ENCODE peak calls at places on chromosomes 11 and 22, in five cellular contexts. H, A, X, C and K are unnamed samples.

GRCh38 chr22:40512426-40513136 is 123.9 kb downstream of the MRTFA start:
- DNase-seq in H (no peak), A (no peak), X (no peak), C (no peak), K (no peak)

GRCh38 chr11:130194241-130195023 is 34.9 kb downstream of the ST14 start:
- DNase-seq in H (no peak), A (no peak), X (peak), C (no peak), K (no peak)

GRCh38 chr11:64140101-64140500 is 25.8 kb downstream of the MACROD1 start:
- DNase-seq in H (no peak), A (no peak), X (no peak), C (no peak), K (no peak)

GRCh38 chr11:10294289-10294953 is 402 bp upstream of the SBF2 start:
- DNase-seq in H (no peak), A (peak), X (peak), C (no peak), K (peak)

GRCh38 chr11:110857885-110858555 is 145.8 kb upstream of the ARHGAP20 start:
- DNase-seq in H (no peak), A (no peak), X (no peak), C (no peak), K (no peak)

GRCh38 chr11:93444671-93445073 is 98.5 kb downstream of the SMCO4 start:
- DNase-seq in H (no peak), A (peak), X (peak), C (peak), K (peak)

GRCh38 chr11:112016088-112016764 is 9.0 kb upstream of the DLAT start:
- DNase-seq in H (no peak), A (no peak), X (no peak), C (no peak), K (no peak)

GRCh38 chr11:65493367-65494176 is 5.3 kb upstream of the MALAT1 start:
- DNase-seq in H (peak), A (peak), X (peak), C (no peak), K (no peak)

GRCh38 chr22:41285441-41285819 is 557 bp downstream of the RANGAP1 start:
- DNase-seq in H (peak), A (peak), X (peak), C (no peak), K (peak)

GRCh38 chr11:66969584-66970205 is 5.4 kb upstream of the C11orf86 start:
- DNase-seq in H (no peak), A (no peak), X (no peak), C (no peak), K (no peak)

GRCh38 chr22:46129390-46130041 is 20.8 kb upstream of the PPARA start:
- DNase-seq in H (no peak), A (no peak), X (peak), C (no peak), K (no peak)

GRCh38 chr22:37154925-37155712 is 5.4 kb upstream of the IL2RB start:
- DNase-seq in H (no peak), A (no peak), X (no peak), C (no peak), K (no peak)

GRCh38 chr11:77705195-77705876 is 67.7 kb upstream of the CLNS1A start:
- DNase-seq in H (no peak), A (peak), X (no peak), C (no peak), K (no peak)

GRCh38 chr22:24146791-24147353 is 34.4 kb upstream of the SUSD2 start:
- DNase-seq in H (no peak), A (peak), X (no peak), C (no peak), K (no peak)

DNA sequence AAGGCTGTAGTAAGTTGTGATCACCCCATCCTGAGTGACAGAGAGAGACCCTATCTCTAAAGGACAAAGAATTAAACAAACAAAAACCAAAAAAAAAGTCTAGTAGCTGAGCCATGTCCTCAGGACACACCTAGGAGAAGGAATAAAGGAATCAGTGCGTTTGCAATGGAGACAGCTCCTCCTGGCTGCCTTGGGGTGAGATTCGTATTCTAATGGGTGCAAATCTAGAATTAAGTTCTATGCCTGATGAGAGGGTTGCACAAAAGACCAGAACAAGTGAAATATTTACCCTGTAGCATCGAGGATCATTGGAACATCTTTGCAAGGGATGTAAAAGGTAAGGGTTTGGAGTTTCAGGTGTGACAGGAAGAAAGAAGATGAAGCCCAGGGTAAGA is 70.3 kb upstream of the BMAL1 start:
- DNase-seq in H (no peak), A (peak), X (no peak), C (no peak), K (no peak)
- TF ChIP-seq CTCF in H (no peak), A (peak), X (no peak), C (no peak), K (no peak)

DNA sequence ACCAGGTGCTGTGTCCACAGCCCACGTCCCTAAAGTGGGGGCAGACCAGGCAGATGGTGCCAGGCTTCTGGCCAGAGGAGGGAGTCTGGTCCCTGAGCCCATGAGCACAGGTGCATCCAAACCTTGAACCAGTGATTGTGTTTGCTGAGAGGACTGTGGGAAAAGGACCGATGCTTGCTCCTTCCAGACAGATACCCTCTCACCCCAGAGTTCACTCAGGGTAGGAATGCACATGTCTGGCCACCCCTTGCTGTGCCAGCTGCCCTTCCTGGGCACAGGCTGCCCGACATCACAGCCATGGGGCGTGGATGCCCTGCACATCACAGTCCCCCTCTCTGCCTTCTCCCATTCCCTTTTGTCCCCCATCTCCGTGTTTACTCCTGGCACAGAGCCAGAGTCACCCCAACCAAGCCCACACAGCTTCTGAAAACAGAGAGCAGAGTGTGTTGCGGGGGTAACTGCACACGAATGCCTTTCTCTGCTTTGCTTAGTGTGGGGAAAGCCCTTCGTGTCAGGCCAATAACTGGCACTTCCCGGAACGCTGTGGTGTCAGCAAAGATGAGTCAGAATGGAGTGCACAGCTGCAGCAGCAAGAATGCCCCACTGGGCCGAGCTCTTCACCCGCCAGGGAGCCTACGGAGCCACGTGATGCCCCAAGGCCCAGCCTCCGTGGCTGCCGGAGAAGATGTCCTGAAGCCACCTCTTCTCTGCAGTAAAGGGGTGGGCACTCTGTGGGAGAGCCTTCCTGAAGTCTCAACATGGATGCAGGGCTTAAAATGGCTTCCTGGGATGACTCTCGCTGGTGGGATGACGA is 7.6 kb downstream of the CARS1 start:
- DNase-seq in H (peak), A (no peak), X (peak), C (no peak), K (no peak)
- TF ChIP-seq CTCF in H (peak), A (no peak), X (no peak), C (no peak), K (no peak)

GRCh38 chr11:88398372-88399140 is 61.0 kb upstream of the CTSC start:
- DNase-seq in H (no peak), A (no peak), X (no peak), C (no peak), K (no peak)
- TF ChIP-seq CTCF in H (no peak), A (no peak), X (no peak), C (no peak), K (no peak)

GRCh38 chr11:34886609-34887008 is 29.6 kb downstream of the APIP start:
- DNase-seq in H (no peak), A (no peak), X (no peak), C (no peak), K (no peak)

GRCh38 chr11:34887260-34887659 is 28.9 kb downstream of the APIP start:
- DNase-seq in H (no peak), A (no peak), X (no peak), C (no peak), K (no peak)

GRCh38 chr11:34890089-34890488 is 26.1 kb downstream of the APIP start:
- DNase-seq in H (no peak), A (no peak), X (no peak), C (no peak), K (no peak)

GRCh38 chr11:34891611-34892010 is 24.6 kb downstream of the APIP start:
- DNase-seq in H (no peak), A (no peak), X (no peak), C (no peak), K (no peak)

GRCh38 chr11:34890812-34891211 is 25.4 kb downstream of the APIP start:
- DNase-seq in H (no peak), A (peak), X (no peak), C (no peak), K (no peak)
- TF ChIP-seq CTCF in H (peak), A (peak), X (no peak), C (peak), K (no peak)

GRCh38 chr11:889686-890475 is 20.7 kb downstream of the CHID1 start:
- DNase-seq in H (no peak), A (peak), X (no peak), C (no peak), K (no peak)
- TF ChIP-seq CTCF in H (no peak), A (peak), X (no peak), C (no peak), K (no peak)

GRCh38 chr22:22591348-22592299 is 32.6 kb upstream of the PRAME start:
- DNase-seq in H (no peak), A (no peak), X (no peak), C (no peak), K (no peak)
- TF ChIP-seq CTCF in H (peak), A (no peak), X (no peak), C (peak), K (no peak)

DNA sequence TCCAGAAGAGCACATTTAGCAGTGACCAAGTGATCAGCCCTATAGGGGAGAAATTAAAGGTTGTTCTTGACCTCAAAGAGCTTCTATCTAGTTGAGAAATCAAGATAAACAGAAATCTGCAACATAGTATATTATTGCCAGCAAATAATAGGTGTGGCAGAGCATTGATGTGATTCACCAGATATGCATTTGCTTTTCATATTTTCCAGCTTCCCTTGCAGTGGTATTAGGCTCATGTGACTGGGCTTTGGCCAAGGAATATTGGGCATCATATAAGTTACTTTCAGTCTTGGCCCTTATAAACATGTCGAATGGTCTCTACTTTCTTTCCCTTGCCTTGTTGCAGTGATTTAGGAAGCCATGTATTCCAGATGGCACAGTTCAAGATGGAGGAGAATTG is 34.5 kb downstream of the COMMD9 start:
- DNase-seq in H (no peak), A (no peak), X (no peak), C (no peak), K (no peak)
- TF ChIP-seq CTCF in H (no peak), A (no peak), X (no peak), C (no peak), K (no peak)

DNA sequence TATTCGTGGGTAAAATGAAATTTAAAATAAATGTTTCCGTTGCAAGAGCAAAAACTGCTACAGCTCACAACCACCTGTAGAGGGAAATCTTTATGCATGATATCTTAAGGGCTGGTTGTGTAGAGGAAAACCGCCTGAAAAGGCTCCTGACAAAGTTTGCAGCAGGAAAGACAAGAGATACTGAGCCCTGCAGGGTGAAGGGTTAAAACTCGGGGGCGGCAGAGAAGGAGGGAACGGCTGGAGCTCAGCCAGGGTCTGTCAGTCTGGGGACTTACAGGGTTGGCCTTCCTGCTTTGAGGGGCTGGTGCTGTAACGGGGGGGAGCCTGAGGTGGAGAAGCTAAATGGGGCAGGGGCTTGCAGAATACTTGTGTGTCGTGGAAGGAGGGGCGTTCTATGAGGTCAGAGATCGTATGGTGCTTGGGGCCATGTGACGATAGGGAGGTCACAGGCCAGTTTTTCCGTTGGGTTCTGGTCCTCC is 122.9 kb upstream of the HSD17B12 start:
- DNase-seq in H (no peak), A (peak), X (no peak), C (peak), K (no peak)
- TF ChIP-seq CTCF in H (peak), A (peak), X (no peak), C (peak), K (no peak)

DNA sequence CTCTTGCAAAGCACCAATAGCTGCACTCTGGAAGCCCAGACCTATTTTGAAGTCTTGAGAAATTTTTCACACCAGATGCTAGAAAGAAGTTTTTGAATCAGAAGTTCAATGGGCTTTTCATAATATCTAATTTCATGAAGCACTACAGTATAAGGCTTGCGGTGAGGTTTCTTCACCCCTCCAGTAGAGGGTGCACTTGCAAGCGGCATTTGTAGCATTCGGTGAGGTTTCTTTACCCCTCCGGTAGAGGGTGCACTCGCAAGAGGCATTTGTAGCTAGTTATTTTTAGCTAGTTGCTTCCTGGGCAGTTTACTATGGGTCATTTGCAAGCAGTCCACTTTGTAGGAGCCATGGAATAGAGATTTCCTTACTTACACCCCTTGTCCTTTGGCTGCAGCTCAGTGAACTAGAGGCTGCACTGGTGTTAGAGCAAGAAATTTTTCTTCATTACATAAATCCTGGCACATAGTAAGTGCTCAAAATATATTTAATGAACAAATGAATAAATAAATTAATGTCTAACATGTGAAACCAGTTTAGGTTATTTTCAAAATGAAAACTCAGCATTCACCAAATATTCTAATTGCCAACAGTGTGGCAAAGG is 7.8 kb upstream of the NOX4 start:
- DNase-seq in H (no peak), A (peak), X (no peak), C (no peak), K (no peak)
- TF ChIP-seq CTCF in H (no peak), A (peak), X (no peak), C (peak), K (peak)